ENCODE peak calls at places on chromosomes 1 and 21, in six cellular contexts. C, U, M, W, R and O are unnamed samples. For H3K9me3, the result is how much of the 10 kb centered on the place peaks cover.

GRCh38 chr1:57218487-57219079 is 205.3 kb downstream of the DAB1 start:
- DNase-seq in C (no peak), R (no peak), W (no peak), U (no peak), M (no peak), O (no peak)

GRCh38 chr1:169312084-169312954 is 55.3 kb downstream of the NME7 start:
- DNase-seq in W (peak), R (peak), M (no peak), U (peak), C (peak), O (no peak)

GRCh38 chr1:102628008-102628736 is 480.1 kb downstream of the COL11A1 start:
- DNase-seq in M (no peak), R (no peak), C (no peak), U (no peak), W (no peak), O (no peak)

GRCh38 chr1:78045850-78046778 is at the start of gene GIPC2:
- DNase-seq in W (no peak), M (no peak), U (no peak), C (peak), R (peak), O (no peak)

GRCh38 chr1:156643266-156644092 is 1.6 kb downstream of the BCAN start:
- DNase-seq in C (no peak), R (no peak), M (no peak), W (no peak), U (peak), O (no peak)

GRCh38 chr1:110292327-110292741 is 46.8 kb upstream of the RBM15 start:
- DNase-seq in W (no peak), C (peak), U (no peak), R (peak), M (no peak), O (no peak)

GRCh38 chr1:94947453-94947852 is 20.5 kb upstream of the CNN3 start:
- DNase-seq in M (no peak), U (no peak), W (no peak), R (peak), C (no peak), O (no peak)

GRCh38 chr21:35164380-35164779 is 115.3 kb upstream of the RUNX1 start:
- DNase-seq in R (no peak), C (no peak), W (no peak), U (no peak), M (no peak), O (no peak)

GRCh38 chr1:152942161-152942560 is 4.8 kb upstream of the SPRR5 start:
- DNase-seq in C (no peak), M (no peak), U (no peak), R (no peak), W (no peak), O (no peak)

GRCh38 chr21:17784604-17785402 is 34.4 kb downstream of the C21orf91 start:
- DNase-seq in R (no peak), W (no peak), M (no peak), C (no peak), U (no peak), O (no peak)

GRCh38 chr1:30763654-30764248 is 6.2 kb upstream of the LAPTM5 start:
- DNase-seq in R (peak), U (no peak), W (no peak), C (no peak), M (peak), O (no peak)

GRCh38 chr21:29378814-29379213 is 80.1 kb downstream of the BACH1 start:
- DNase-seq in W (no peak), M (no peak), U (no peak), R (no peak), C (no peak), O (no peak)

GRCh38 chr1:24641646-24642151 is 1.4 kb upstream of the SRRM1 start:
- DNase-seq in W (no peak), M (peak), R (peak), C (peak), U (peak), O (no peak)

GRCh38 chr1:25467193-25467592 is 36.5 kb downstream of the MACO1 start:
- DNase-seq in U (no peak), M (no peak), R (no peak), W (no peak), C (no peak), O (no peak)

GRCh38 chr1:23103001-23103879 is 65.4 kb downstream of the LUZP1 start:
- DNase-seq in U (no peak), W (no peak), M (no peak), C (peak), R (peak), O (no peak)

GRCh38 chr1:7422966-7423365 is 348.1 kb upstream of the VAMP3 start:
- DNase-seq in M (no peak), C (peak), R (no peak), W (no peak), U (no peak), O (no peak)

GRCh38 chr1:96865731-96866684 is 144.4 kb downstream of the PTBP2 start:
- DNase-seq in C (no peak), M (peak), W (peak), R (peak), U (no peak), O (no peak)

GRCh38 chr1:175287377-175287776 is 94.8 kb upstream of the KIAA0040 start:
- DNase-seq in W (no peak), C (no peak), M (no peak), U (no peak), R (no peak), O (no peak)

GRCh38 chr21:42113926-42114409 is 42.9 kb downstream of the UMODL1 start:
- DNase-seq in C (no peak), U (no peak), W (no peak), R (peak), M (no peak), O (no peak)

GRCh38 chr1:75616436-75617433 is 5.8 kb upstream of the SLC44A5 start:
- DNase-seq in C (no peak), U (no peak), R (peak), W (no peak), M (no peak), O (no peak)

GRCh38 chr1:204615881-204616280 is 69.7 kb downstream of the LRRN2 start:
- DNase-seq in M (no peak), C (no peak), U (no peak), R (no peak), W (no peak), O (no peak)

GRCh38 chr1:44485229-44485932 is 80.3 kb downstream of the RNF220 start:
- DNase-seq in R (peak), C (no peak), U (no peak), W (peak), M (peak), O (no peak)

GRCh38 chr1:33007190-33008050 is 29.3 kb downstream of the AK2 start:
- DNase-seq in U (no peak), W (peak), M (peak), C (peak), R (peak), O (no peak)

GRCh38 chr1:114320586-114320985 is 166.9 kb upstream of the SYT6 start:
- DNase-seq in C (no peak), W (peak), M (no peak), U (no peak), R (peak), O (no peak)

GRCh38 chr1:171655215-171656116 is 3.0 kb upstream of the MYOC start:
- DNase-seq in U (peak), C (peak), M (peak), W (no peak), R (peak), O (peak)

GRCh38 chr1:184302346-184302745 is 84.5 kb upstream of the C1orf21 start:
- DNase-seq in C (no peak), R (no peak), W (no peak), M (no peak), U (no peak), O (no peak)

GRCh38 chr21:39633043-39633442 is 20.3 kb downstream of the B3GALT5 start:
- DNase-seq in U (no peak), C (no peak), R (peak), W (no peak), M (no peak), O (no peak)

GRCh38 chr1:211259596-211260126 is 495 bp downstream of the RCOR3 start:
- DNase-seq in C (no peak), W (no peak), U (peak), M (peak), R (peak), O (peak)

GRCh38 chr1:15680614-15681345 is 3.3 kb upstream of the PLEKHM2 start:
- DNase-seq in C (no peak), W (peak), M (no peak), R (peak), U (no peak), O (no peak)

GRCh38 chr1:5855196-5855897 is 136.9 kb downstream of the NPHP4 start:
- DNase-seq in U (no peak), M (no peak), W (no peak), C (no peak), R (no peak), O (no peak)

GRCh38 chr1:85544689-85545203 is 35.8 kb upstream of the CCN1 start:
- DNase-seq in C (no peak), M (no peak), R (peak), W (no peak), U (no peak), O (no peak)

GRCh38 chr21:37266515-37267221 is 466 bp downstream of the VPS26C start:
- DNase-seq in W (no peak), U (no peak), C (no peak), R (peak), M (no peak), O (no peak)

GRCh38 chr1:153422450-153423068 is 6.2 kb downstream of the S100A7A start:
- DNase-seq in U (peak), W (peak), C (peak), M (peak), R (peak), O (peak)

GRCh38 chr1:47914218-47914937 is 82.8 kb downstream of the TRABD2B start:
- DNase-seq in M (no peak), R (no peak), C (no peak), W (no peak), U (no peak), O (no peak)

GRCh38 chr1:41708332-41708731 is 210.4 kb downstream of the HIVEP3 start:
- DNase-seq in R (no peak), M (no peak), W (no peak), U (no peak), C (no peak), O (no peak)

GRCh38 chr1:202745313-202745888 is 35.1 kb upstream of the SYT2 start:
- DNase-seq in C (no peak), R (no peak), U (no peak), W (no peak), M (no peak), O (no peak)

GRCh38 chr1:117828206-117828605 is 101.2 kb downstream of the GDAP2 start:
- DNase-seq in U (no peak), W (no peak), M (no peak), C (no peak), R (peak), O (no peak)

GRCh38 chr1:114703242-114703641 is 7.9 kb upstream of the AMPD1 start:
- DNase-seq in M (no peak), W (no peak), C (no peak), R (no peak), U (no peak), O (no peak)

GRCh38 chr21:41071410-41071809 is 96.5 kb upstream of the BACE2 start:
- DNase-seq in M (no peak), W (no peak), R (no peak), C (no peak), U (peak), O (no peak)

GRCh38 chr21:41080485-41080884 is 87.5 kb upstream of the BACE2 start:
- DNase-seq in U (no peak), W (no peak), C (no peak), R (no peak), M (no peak), O (no peak)

GRCh38 chr21:41074607-41075184 is 93.3 kb upstream of the BACE2 start:
- DNase-seq in C (no peak), W (no peak), R (no peak), M (no peak), U (no peak), O (no peak)

GRCh38 chr21:41079159-41079558 is 88.8 kb upstream of the BACE2 start:
- DNase-seq in M (no peak), C (no peak), R (no peak), U (no peak), W (no peak), O (no peak)

GRCh38 chr21:41075668-41076463 is 92.1 kb upstream of the BACE2 start:
- DNase-seq in M (no peak), R (no peak), W (no peak), U (no peak), C (no peak), O (no peak)
- H3K9me3 ChIP-seq in M (under half), R (under half), W (under half), U (under half), C (under half), O (under half)

GRCh38 chr1:4062560-4062959 is 162.5 kb upstream of the C1orf174 start:
- DNase-seq in R (no peak), U (no peak), C (no peak), W (no peak), M (no peak), O (no peak)
- H3K9me3 ChIP-seq in R (under half), U (under half), C (under half), W (half or more), M (under half), O (under half)

GRCh38 chr1:227587968-227588367 is 24.6 kb downstream of the ZNF678 start:
- DNase-seq in C (no peak), U (no peak), M (no peak), W (no peak), R (no peak), O (no peak)
- H3K9me3 ChIP-seq in C (under half), U (under half), M (under half), W (under half), R (under half), O (under half)

GRCh38 chr21:28233536-28234220 is 759.0 kb downstream of the LTN1 start:
- DNase-seq in C (no peak), R (no peak), W (no peak), U (no peak), M (no peak), O (no peak)
- H3K9me3 ChIP-seq in C (under half), R (under half), W (under half), U (under half), M (under half), O (under half)

GRCh38 chr1:232131715-232132391 is 498.1 kb downstream of the SIPA1L2 start:
- DNase-seq in C (no peak), R (no peak), W (no peak), M (no peak), U (no peak), O (no peak)

GRCh38 chr1:232136136-232136535 is 493.8 kb downstream of the SIPA1L2 start:
- DNase-seq in W (no peak), R (no peak), C (no peak), U (no peak), M (no peak), O (no peak)

GRCh38 chr1:232132572-232132971 is 497.4 kb downstream of the SIPA1L2 start:
- DNase-seq in C (no peak), W (no peak), M (no peak), R (no peak), U (no peak), O (no peak)

GRCh38 chr1:232137066-232137465 is 492.9 kb downstream of the SIPA1L2 start:
- DNase-seq in W (no peak), R (no peak), M (no peak), U (no peak), C (no peak), O (no peak)

GRCh38 chr1:232134365-232134764 is 495.6 kb downstream of the SIPA1L2 start:
- DNase-seq in M (no peak), R (no peak), U (no peak), C (no peak), W (no peak), O (no peak)
- H3K9me3 ChIP-seq in M (under half), R (under half), U (under half), C (under half), W (under half), O (under half)

GRCh38 chr1:225179686-225180085 is 248.2 kb downstream of the LBR start:
- DNase-seq in C (no peak), R (no peak), U (no peak), M (no peak), W (no peak), O (no peak)
- H3K9me3 ChIP-seq in C (under half), R (under half), U (under half), M (under half), W (under half), O (under half)

GRCh38 chr1:81004011-81004410 is 796.7 kb upstream of the ADGRL2 start:
- DNase-seq in W (no peak), R (no peak), C (no peak), M (no peak), U (no peak), O (no peak)
- H3K9me3 ChIP-seq in W (under half), R (under half), C (under half), M (under half), U (under half), O (under half)

GRCh38 chr1:36122062-36122461 is 3.0 kb downstream of the COL8A2 start:
- DNase-seq in W (no peak), M (no peak), R (peak), C (no peak), U (no peak), O (no peak)
- H3K9me3 ChIP-seq in W (under half), M (under half), R (under half), C (under half), U (under half), O (under half)